ENCODE peak calls at places on chromosomes 4 and X, in four cellular contexts. V, A, K and X are unnamed samples.
A peak's percentile ranks its signal among the peaks of the same experiment; 100 is the strongest.

GRCh38 chr4:89915151-89915550 is 20.5 kb downstream of the MMRN1 start:
- DNase-seq in V (no peak), A (no peak), K (no peak), X (no peak)

GRCh38 chr4:2915789-2916188 is 47.4 kb downstream of the NOP14 start:
- DNase-seq in V (no peak), A (no peak), K (no peak), X (no peak)

GRCh38 chr4:141133146-141134006 is at the start of gene RNF150:
- DNase-seq in V (peak; percentile 84), A (peak; percentile 49), K (peak; percentile 65), X (peak; percentile 81)

GRCh38 chr4:76990288-76991080 is 40.9 kb downstream of the SEPTIN11 start:
- DNase-seq in V (no peak), A (no peak), K (no peak), X (no peak)

GRCh38 chr4:2849267-2850140 is 5.9 kb downstream of the ADD1 start:
- DNase-seq in V (no peak), A (no peak), K (no peak), X (no peak)

GRCh38 chr4:55732864-55733263 is 86.7 kb upstream of the EXOC1L start:
- DNase-seq in V (no peak), A (no peak), K (no peak), X (no peak)

GRCh38 chr4:87066403-87067119 is 131.8 kb downstream of the AFF1 start:
- DNase-seq in V (no peak), A (no peak), K (no peak), X (no peak)

GRCh38 chr4:95256108-95256835 is 292.5 kb downstream of the UNC5C start:
- DNase-seq in V (no peak), A (no peak), K (no peak), X (no peak)

GRCh38 chrX:67892391-67892790 is 348.6 kb downstream of the AR start:
- DNase-seq in V (no peak), A (no peak), K (no peak), X (no peak)

GRCh38 chr4:141329174-141329569 is 108.5 kb downstream of the ZNF330 start:
- DNase-seq in V (no peak), A (peak; percentile 39), K (no peak), X (no peak)

GRCh38 chr4:130197946-130198345 is 1102.0 kb downstream of the C4orf33 start:
- DNase-seq in V (no peak), A (no peak), K (no peak), X (no peak)

GRCh38 chrX:11380187-11380586 is 87.0 kb downstream of the AMELX start:
- DNase-seq in V (no peak), A (peak; percentile 1), K (no peak), X (no peak)

GRCh38 chr4:67770422-67770821 is 16.2 kb upstream of the GNRHR start:
- DNase-seq in V (no peak), A (peak; percentile 47), K (no peak), X (no peak)

GRCh38 chr4:38298868-38299713 is 338.9 kb downstream of the PTTG2 start:
- DNase-seq in V (no peak), A (no peak), K (no peak), X (no peak)

GRCh38 chr4:57080781-57081650 is 29.2 kb downstream of the IGFBP7 start:
- DNase-seq in V (no peak), A (no peak), K (no peak), X (no peak)

GRCh38 chr4:57076646-57077045 is 33.5 kb downstream of the IGFBP7 start:
- DNase-seq in V (no peak), A (no peak), K (no peak), X (no peak)

GRCh38 chr4:57081651-57082349 is 28.4 kb downstream of the IGFBP7 start:
- DNase-seq in V (no peak), A (no peak), K (no peak), X (no peak)

GRCh38 chr4:57077550-57078311 is 32.5 kb downstream of the IGFBP7 start:
- DNase-seq in V (no peak), A (peak; percentile 70), K (no peak), X (no peak)

GRCh38 chr4:57078685-57079521 is 31.3 kb downstream of the IGFBP7 start:
- DNase-seq in V (no peak), A (peak; percentile 28), K (no peak), X (no peak)
- H3K4me1 ChIP-seq in V (peaks cover 6% of the 10 kb centered on the region), A (peaks cover 17% of the 10 kb centered on the region), K (peaks cover 57% of the 10 kb centered on the region), X (no peaks in the 10 kb centered on the region)

GRCh38 chrX:47158131-47158530 is 13.1 kb downstream of the RBM10 start:
- DNase-seq in V (peak; percentile 57), A (no peak), K (no peak), X (no peak)
- H3K36me3 ChIP-seq in V (peaks cover 5% of the 10 kb centered on the region), A (peaks cover 24% of the 10 kb centered on the region), K (no peaks in the 10 kb centered on the region), X (peaks cover 11% of the 10 kb centered on the region)

DNA sequence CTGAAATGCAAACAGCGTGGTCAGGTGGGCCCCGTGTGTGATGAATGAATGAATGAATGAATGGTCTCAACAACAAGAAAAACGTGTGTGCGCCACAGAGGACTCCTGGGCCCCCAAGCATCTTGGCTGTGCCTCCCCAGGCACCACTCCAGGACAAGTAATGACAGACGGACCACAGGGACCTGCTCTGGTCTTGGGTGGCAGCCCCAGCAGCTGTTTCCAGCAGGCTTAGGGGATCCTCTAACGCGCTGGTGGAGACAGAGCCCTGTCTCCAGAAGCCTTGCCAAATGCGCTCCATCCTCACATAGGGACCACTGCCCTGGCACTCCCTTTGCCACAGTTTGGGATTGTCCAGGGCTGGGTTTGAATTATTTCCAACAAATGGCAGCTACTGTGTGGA is 39.1 kb downstream of the PSAPL1 start:
- DNase-seq in V (peak; percentile 26), A (no peak), K (no peak), X (no peak)
- H3K4me1 ChIP-seq in V (no peaks in the 10 kb centered on the region), A (no peaks in the 10 kb centered on the region), K (no peaks in the 10 kb centered on the region), X (no peaks in the 10 kb centered on the region)

GRCh38 chrX:57647020-57647419 is 33.0 kb downstream of the NLRP2B start:
- DNase-seq in V (no peak), A (no peak), K (no peak), X (peak; percentile 7)
- H3K36me3 ChIP-seq in V (no peaks in the 10 kb centered on the region), A (no peaks in the 10 kb centered on the region), K (no peaks in the 10 kb centered on the region), X (no peaks in the 10 kb centered on the region)

DNA sequence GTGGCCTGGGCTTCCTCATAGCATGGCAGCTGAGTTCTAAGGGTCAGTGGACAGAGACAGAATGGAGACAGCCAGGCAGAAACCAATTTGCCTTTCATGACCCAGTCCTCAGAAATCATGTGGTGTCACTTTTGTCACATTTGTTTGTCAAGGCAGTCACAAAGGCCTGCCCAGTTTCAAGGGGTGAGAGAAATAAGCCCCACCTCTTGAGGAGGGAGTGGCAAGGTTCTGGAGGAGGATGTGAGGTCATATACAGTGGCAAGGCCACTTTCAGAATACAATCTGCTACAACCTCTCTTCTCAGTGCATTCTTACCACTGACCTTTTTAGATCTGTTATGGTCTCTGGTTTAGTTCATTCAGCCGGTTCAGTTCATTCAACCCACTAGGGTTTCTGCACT is 103.7 kb upstream of the BCOR start:
- DNase-seq in V (no peak), A (no peak), K (no peak), X (no peak)
- H3K4me1 ChIP-seq in V (no peaks in the 10 kb centered on the region), A (no peaks in the 10 kb centered on the region), K (no peaks in the 10 kb centered on the region), X (no peaks in the 10 kb centered on the region)

DNA sequence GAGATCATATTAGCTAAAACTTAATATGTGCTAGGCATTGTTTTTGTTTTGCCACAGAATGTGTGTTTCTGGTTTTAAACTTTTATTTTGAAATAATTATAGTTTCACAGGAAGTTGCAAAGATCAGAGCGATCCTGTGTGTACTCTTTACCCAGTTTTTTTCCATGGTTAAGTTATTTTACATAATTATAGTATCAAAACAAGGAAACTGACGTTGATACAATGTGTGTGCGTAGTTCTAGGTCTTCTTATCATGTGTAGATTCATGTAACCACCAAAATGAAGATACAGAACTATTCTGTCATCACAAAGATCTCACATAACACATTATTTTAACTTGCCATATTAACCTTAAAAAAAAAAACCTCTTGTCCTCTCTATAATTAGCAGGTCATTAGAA is 69.2 kb downstream of the BLTP1 start:
- DNase-seq in V (no peak), A (no peak), K (no peak), X (no peak)
- H3K36me3 ChIP-seq in V (no peaks in the 10 kb centered on the region), A (peaks cover 3% of the 10 kb centered on the region), K (peaks cover 11% of the 10 kb centered on the region), X (no peaks in the 10 kb centered on the region)

DNA sequence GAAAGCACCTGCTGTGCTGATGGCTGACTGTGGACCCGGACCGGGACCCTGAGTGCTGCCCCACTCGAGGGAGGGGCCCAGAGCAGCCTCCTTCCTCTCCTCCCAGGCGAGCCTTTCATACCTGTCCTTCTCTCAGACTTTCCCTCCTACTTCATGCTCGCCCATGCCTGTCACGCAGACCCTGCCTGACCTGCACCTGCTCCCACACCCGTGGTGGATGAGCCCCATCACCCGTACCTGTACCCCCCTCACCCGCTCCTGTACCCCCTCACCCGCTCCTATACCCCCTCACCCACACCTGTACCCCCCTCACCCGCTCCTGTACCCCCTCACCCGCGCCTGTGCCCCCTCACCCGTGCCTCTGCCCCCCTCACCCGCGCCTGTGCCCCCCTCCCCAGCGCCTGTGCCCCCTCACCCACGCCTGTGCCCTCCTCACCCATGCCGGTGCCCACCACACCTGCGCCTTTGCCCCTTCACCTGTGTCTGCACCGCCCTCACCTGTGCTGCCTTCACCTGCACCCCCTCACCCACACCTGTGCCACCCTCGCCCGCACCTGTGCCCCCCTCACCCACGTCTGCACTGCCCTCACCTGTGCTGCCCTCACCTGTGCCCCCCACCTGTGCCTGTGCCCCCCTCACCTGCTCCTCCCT is 5.8 kb downstream of the MAEA start:
- DNase-seq in V (no peak), A (no peak), K (no peak), X (no peak)
- H3K4me1 ChIP-seq in V (peaks cover 30% of the 10 kb centered on the region), A (peaks cover 11% of the 10 kb centered on the region), K (peaks cover 12% of the 10 kb centered on the region), X (peaks cover 6% of the 10 kb centered on the region)

GRCh38 chrX:17375631-17376380 is 806 bp downstream of the NHS start:
- DNase-seq in V (peak; percentile 53), A (peak; percentile 51), K (no peak), X (no peak)
- H3K36me3 ChIP-seq in V (no peaks in the 10 kb centered on the region), A (no peaks in the 10 kb centered on the region), K (no peaks in the 10 kb centered on the region), X (no peaks in the 10 kb centered on the region)